ENCODE peak calls at places on chromosomes 12 and 14, in eight cellular contexts. D is RWPE1, S is WTC11, M is GM20000, W is type B pancreatic cell, R is pancreas, G is psoas muscle, C is hepatocyte. L is an unnamed sample.

GRCh38 chr12:65881348-65881961 is 57.2 kb downstream of the HMGA2 start:
- DNase-seq in D (no peak), S (peak), M (no peak), W (no peak), R (no peak), G (peak), C (peak), L (no peak)

GRCh38 chr12:10027311-10028099 is 3.0 kb upstream of the CLEC9A start:
- DNase-seq in D (no peak), S (no peak), M (no peak), W (no peak), R (no peak), G (no peak), C (no peak), L (no peak)

GRCh38 chr14:88422919-88423318 is 37.5 kb downstream of the SPATA7 start:
- DNase-seq in D (peak), S (no peak), M (no peak), W (no peak), R (no peak), G (no peak), C (no peak), L (no peak)

GRCh38 chr14:55130194-55130550 is 1.1 kb downstream of the LGALS3 start:
- DNase-seq in D (peak), S (no peak), M (no peak), W (no peak), R (peak), G (no peak), C (no peak), L (no peak)

GRCh38 chr14:56057071-56057865 is 60.9 kb upstream of the PELI2 start:
- DNase-seq in D (no peak), S (no peak), M (no peak), W (no peak), R (no peak), G (no peak), C (no peak), L (peak)

GRCh38 chr14:50520947-50521815 is 11.2 kb downstream of the MAP4K5 start:
- DNase-seq in D (peak), S (no peak), M (peak), W (no peak), R (peak), G (no peak), C (no peak), L (no peak)

GRCh38 chr14:34874386-34875030 is 652 bp downstream of the BAZ1A start:
- DNase-seq in D (peak), S (peak), M (peak), W (peak), R (peak), G (peak), C (peak), L (peak)

GRCh38 chr14:53525608-53526007 is 372.5 kb upstream of the DDHD1 start:
- DNase-seq in D (no peak), S (no peak), M (no peak), W (no peak), R (no peak), G (no peak), C (no peak), L (no peak)

GRCh38 chr12:21369141-21369980 is 3.3 kb upstream of the IAPP start:
- DNase-seq in D (no peak), S (no peak), M (no peak), W (no peak), R (no peak), G (no peak), C (no peak), L (no peak)

GRCh38 chr12:76152161-76152807 is 67.8 kb upstream of the NAP1L1 start:
- DNase-seq in D (no peak), S (no peak), M (peak), W (no peak), R (no peak), G (no peak), C (no peak), L (no peak)

GRCh38 chr14:94938016-94938415 is 168.1 kb upstream of the GSC start:
- DNase-seq in D (no peak), S (no peak), M (no peak), W (no peak), R (no peak), G (no peak), C (no peak), L (no peak)

GRCh38 chr12:46439793-46440511 is 67.4 kb upstream of the SLC38A2 start:
- DNase-seq in D (no peak), S (no peak), M (no peak), W (no peak), R (no peak), G (no peak), C (no peak), L (no peak)

GRCh38 chr12:15621140-15621539 is 168.0 kb downstream of the EPS8 start:
- DNase-seq in D (no peak), S (no peak), M (no peak), W (no peak), R (no peak), G (no peak), C (no peak), L (no peak)

GRCh38 chr14:29896354-29896768 is 31.3 kb downstream of the PRKD1 start:
- DNase-seq in D (no peak), S (no peak), M (no peak), W (no peak), R (no peak), G (no peak), C (peak), L (no peak)

GRCh38 chr12:56220611-56221232 is 1.0 kb downstream of the RNF41 start:
- DNase-seq in D (no peak), S (no peak), M (no peak), W (no peak), R (no peak), G (no peak), C (no peak), L (no peak)

GRCh38 chr12:90015228-90015627 is 306.6 kb upstream of the ATP2B1 start:
- DNase-seq in D (no peak), S (no peak), M (no peak), W (no peak), R (no peak), G (no peak), C (no peak), L (no peak)

GRCh38 chr12:43914923-43915468 is 79.1 kb downstream of the TMEM117 start:
- DNase-seq in D (no peak), S (no peak), M (peak), W (no peak), R (no peak), G (no peak), C (peak), L (no peak)

GRCh38 chr12:132608231-132609171 is 1.9 kb downstream of the LRCOL1 start:
- DNase-seq in D (no peak), S (no peak), M (no peak), W (no peak), R (no peak), G (peak), C (no peak), L (no peak)

GRCh38 chr14:55845963-55846851 is 266.2 kb downstream of the KTN1 start:
- DNase-seq in D (no peak), S (no peak), M (no peak), W (no peak), R (no peak), G (no peak), C (no peak), L (no peak)

GRCh38 chr12:92784795-92785562 is 82.2 kb downstream of the PLEKHG7 start:
- DNase-seq in D (peak), S (no peak), M (peak), W (no peak), R (peak), G (no peak), C (peak), L (no peak)

GRCh38 chr12:84822541-84822940 is 90.1 kb downstream of the SLC6A15 start:
- DNase-seq in D (no peak), S (no peak), M (no peak), W (no peak), R (no peak), G (no peak), C (no peak), L (no peak)

GRCh38 chr14:94542111-94542810 is 19.0 kb upstream of the SERPINA4 start:
- DNase-seq in D (peak), S (no peak), M (no peak), W (no peak), R (no peak), G (no peak), C (no peak), L (no peak)

GRCh38 chr12:92078167-92079053 is 67.2 kb downstream of the BTG1 start:
- DNase-seq in D (peak), S (no peak), M (no peak), W (no peak), R (no peak), G (no peak), C (peak), L (no peak)

GRCh38 chr14:21299562-21300130 is 19.8 kb downstream of the RPGRIP1 start:
- DNase-seq in D (no peak), S (no peak), M (no peak), W (no peak), R (no peak), G (no peak), C (no peak), L (no peak)

GRCh38 chr12:130747867-130748740 is 32.0 kb upstream of the RIMBP2 start:
- DNase-seq in D (peak), S (peak), M (peak), W (peak), R (peak), G (peak), C (peak), L (peak)

GRCh38 chr12:130754234-130755001 is 38.3 kb upstream of the RIMBP2 start:
- DNase-seq in D (no peak), S (no peak), M (no peak), W (no peak), R (no peak), G (no peak), C (no peak), L (no peak)

GRCh38 chr12:130748786-130749185 is 32.7 kb upstream of the RIMBP2 start:
- DNase-seq in D (no peak), S (no peak), M (no peak), W (no peak), R (no peak), G (no peak), C (no peak), L (no peak)

DNA sequence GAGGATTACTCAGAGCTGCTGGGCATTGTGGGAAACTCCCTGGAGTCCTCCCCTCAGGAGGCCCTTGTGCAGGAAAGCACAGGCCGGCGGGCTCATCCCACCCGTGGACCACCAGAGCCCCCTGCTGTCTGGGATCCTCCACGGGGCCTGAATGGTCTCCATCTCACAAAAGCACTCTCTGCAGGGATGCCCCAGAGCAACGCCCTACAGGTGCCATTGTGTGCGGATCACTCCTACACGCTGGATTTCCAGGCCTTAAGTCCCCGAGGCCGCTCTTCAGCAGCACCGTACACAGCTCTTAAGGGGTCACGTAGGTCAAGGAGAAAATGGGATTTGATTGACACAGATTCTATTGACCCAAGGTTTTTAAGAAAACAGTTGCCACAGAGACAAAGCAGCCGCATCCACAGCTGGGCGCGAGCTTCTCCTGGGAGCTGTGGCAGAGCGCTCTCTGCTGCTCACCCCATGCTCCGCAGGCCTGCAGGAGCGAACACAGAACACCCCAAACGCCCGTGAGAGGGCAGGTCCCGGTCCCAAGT is 36.7 kb upstream of the RIMBP2 start:
- DNase-seq in D (no peak), S (peak), M (no peak), W (no peak), R (no peak), G (no peak), C (no peak), L (peak)
- TF ChIP-seq CTCF in D (no peak), S (peak), M (no peak), W (peak), R (no peak), G (no peak), C (no peak), L (peak)

DNA sequence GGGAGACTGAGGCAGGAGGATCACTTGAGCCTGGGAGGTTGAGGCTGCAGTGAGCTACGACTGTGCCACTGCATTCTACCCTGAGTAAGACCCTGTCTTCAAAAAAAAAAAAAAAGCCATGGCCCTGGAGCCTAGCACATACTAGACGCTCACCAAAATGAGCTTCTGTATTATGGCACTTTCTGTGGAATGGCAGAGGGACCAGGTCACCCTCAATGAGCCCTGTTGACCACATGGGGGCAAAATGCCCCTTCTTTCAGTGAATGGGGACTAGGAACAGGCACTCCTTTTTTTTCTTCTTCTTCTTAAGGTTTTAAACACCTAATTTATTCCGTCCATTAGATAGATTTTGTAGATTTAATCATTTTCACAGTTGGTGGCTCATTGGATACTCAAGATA is 50.5 kb downstream of the FAM222A start:
- DNase-seq in D (no peak), S (no peak), M (no peak), W (peak), R (peak), G (no peak), C (no peak), L (no peak)
- TF ChIP-seq CTCF in D (no peak), S (peak), M (no peak), W (peak), R (no peak), G (no peak), C (no peak), L (peak)

GRCh38 chr12:79997115-79997805 is 62.4 kb upstream of the PPP1R12A start:
- DNase-seq in D (no peak), S (no peak), M (peak), W (no peak), R (no peak), G (no peak), C (no peak), L (no peak)
- TF ChIP-seq CTCF in D (no peak), S (no peak), M (no peak), W (no peak), R (no peak), G (no peak), C (no peak), L (no peak)

DNA sequence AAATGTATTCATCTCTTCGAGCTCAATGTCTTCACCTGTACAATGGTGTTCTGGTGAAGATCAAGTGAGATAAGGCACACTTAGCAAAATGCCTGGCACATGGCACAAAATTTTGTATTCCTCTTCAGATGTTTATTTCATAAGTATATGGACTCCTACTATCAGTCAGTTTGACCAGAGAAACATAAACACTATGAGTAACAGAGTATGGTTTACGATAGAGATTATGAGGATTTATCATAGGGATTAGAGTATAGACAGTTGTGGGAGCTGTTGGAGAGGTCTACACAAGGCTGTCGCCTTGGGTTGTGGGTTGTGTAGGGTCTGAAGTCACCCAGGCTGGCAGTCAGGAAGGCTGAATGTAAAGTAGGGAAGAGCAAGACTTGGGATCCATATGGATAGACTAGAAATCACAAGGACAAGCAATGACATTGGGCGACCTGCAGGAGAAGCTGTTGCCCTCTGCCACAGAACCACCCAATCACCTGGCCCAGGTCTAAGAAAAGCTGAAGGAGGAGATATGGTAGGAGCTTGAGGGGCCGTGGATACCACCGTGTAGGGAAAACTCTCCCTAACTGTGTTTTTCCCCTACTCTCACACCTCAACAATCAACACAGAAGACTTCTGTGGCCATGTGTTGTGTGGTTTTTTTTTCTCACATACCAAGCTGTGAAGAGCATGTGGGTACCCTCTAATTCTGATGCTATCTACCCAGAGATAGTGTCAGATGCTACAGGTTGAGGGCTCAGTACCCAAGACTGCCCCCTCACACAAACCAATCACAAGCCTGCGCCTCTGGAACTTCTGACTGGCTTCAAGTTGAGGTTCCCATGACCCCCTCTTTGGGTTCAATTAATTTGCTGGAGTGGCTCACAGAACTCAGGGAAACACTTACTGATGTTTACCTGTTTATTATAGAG is 27.2 kb upstream of the RESF1 start:
- DNase-seq in D (no peak), S (no peak), M (no peak), W (no peak), R (no peak), G (no peak), C (no peak), L (no peak)
- TF ChIP-seq CTCF in D (no peak), S (peak), M (no peak), W (no peak), R (no peak), G (no peak), C (no peak), L (no peak)

L was measured in glutamatergic neuron.